ENCODE peak calls at places on chromosome 2, in five cellular contexts. One of them, this sample, is unnamed.

GRCh38 chr2:147867050-147867449 is 22.2 kb downstream of the ACVR2A start:
- DNase-seq in amniotic stem cell: no peak
- DNase-seq in GM23338: no peak
- DNase-seq in substantia nigra: no peak
- DNase-seq in stimulated activated CD8-positive, alpha-beta memory T cell treated with anti-CD3 and anti-CD28 coated beads, Interleukin-15, amount 100 ng/mL, for 48 hours: no peak
- DNase-seq in this sample: no peak

GRCh38 chr2:85681776-85682175 is 12.4 kb upstream of the GNLY start:
- DNase-seq in amniotic stem cell: no peak
- DNase-seq in GM23338: no peak
- DNase-seq in substantia nigra: no peak
- DNase-seq in stimulated activated CD8-positive, alpha-beta memory T cell treated with anti-CD3 and anti-CD28 coated beads, Interleukin-15, amount 100 ng/mL, for 48 hours: no peak
- DNase-seq in this sample: no peak

GRCh38 chr2:121949271-121949670 is 193.8 kb downstream of the TSN start:
- DNase-seq in amniotic stem cell: no peak
- DNase-seq in GM23338: no peak
- DNase-seq in substantia nigra: no peak
- DNase-seq in stimulated activated CD8-positive, alpha-beta memory T cell treated with anti-CD3 and anti-CD28 coated beads, Interleukin-15, amount 100 ng/mL, for 48 hours: no peak
- DNase-seq in this sample: no peak

GRCh38 chr2:120864981-120865380 is 129.3 kb downstream of the GLI2 start:
- DNase-seq in amniotic stem cell: no peak
- DNase-seq in GM23338: no peak
- DNase-seq in substantia nigra: no peak
- DNase-seq in stimulated activated CD8-positive, alpha-beta memory T cell treated with anti-CD3 and anti-CD28 coated beads, Interleukin-15, amount 100 ng/mL, for 48 hours: no peak
- DNase-seq in this sample: no peak

GRCh38 chr2:20421336-20421987 is 25.4 kb upstream of the RHOB start:
- DNase-seq in amniotic stem cell: no peak
- DNase-seq in GM23338: no peak
- DNase-seq in substantia nigra: no peak
- DNase-seq in stimulated activated CD8-positive, alpha-beta memory T cell treated with anti-CD3 and anti-CD28 coated beads, Interleukin-15, amount 100 ng/mL, for 48 hours: no peak
- DNase-seq in this sample: no peak

GRCh38 chr2:27407798-27408491 is 1.4 kb downstream of the PPM1G start:
- DNase-seq in amniotic stem cell: peak; percentile 9
- DNase-seq in GM23338: peak; percentile 94
- DNase-seq in substantia nigra: no peak
- DNase-seq in stimulated activated CD8-positive, alpha-beta memory T cell treated with anti-CD3 and anti-CD28 coated beads, Interleukin-15, amount 100 ng/mL, for 48 hours: no peak
- DNase-seq in this sample: no peak

GRCh38 chr2:240468300-240469238 is 33.1 kb downstream of the GPC1 start:
- DNase-seq in amniotic stem cell: no peak
- DNase-seq in GM23338: no peak
- DNase-seq in substantia nigra: no peak
- DNase-seq in stimulated activated CD8-positive, alpha-beta memory T cell treated with anti-CD3 and anti-CD28 coated beads, Interleukin-15, amount 100 ng/mL, for 48 hours: no peak
- DNase-seq in this sample: no peak

GRCh38 chr2:28855193-28855592 is 14.9 kb downstream of the TRMT61B start:
- DNase-seq in amniotic stem cell: no peak
- DNase-seq in GM23338: no peak
- DNase-seq in substantia nigra: no peak
- DNase-seq in stimulated activated CD8-positive, alpha-beta memory T cell treated with anti-CD3 and anti-CD28 coated beads, Interleukin-15, amount 100 ng/mL, for 48 hours: no peak
- DNase-seq in this sample: no peak

GRCh38 chr2:156512451-156512850 is 76.3 kb downstream of the GPD2 start:
- DNase-seq in amniotic stem cell: no peak
- DNase-seq in GM23338: no peak
- DNase-seq in substantia nigra: no peak
- DNase-seq in stimulated activated CD8-positive, alpha-beta memory T cell treated with anti-CD3 and anti-CD28 coated beads, Interleukin-15, amount 100 ng/mL, for 48 hours: no peak
- DNase-seq in this sample: peak; percentile 20

GRCh38 chr2:149431337-149431736 is 101.0 kb downstream of the LYPD6 start:
- DNase-seq in amniotic stem cell: no peak
- DNase-seq in GM23338: no peak
- DNase-seq in substantia nigra: no peak
- DNase-seq in stimulated activated CD8-positive, alpha-beta memory T cell treated with anti-CD3 and anti-CD28 coated beads, Interleukin-15, amount 100 ng/mL, for 48 hours: no peak
- DNase-seq in this sample: peak; percentile 7

GRCh38 chr2:109195193-109196045 is 66.4 kb downstream of the SH3RF3 start:
- DNase-seq in amniotic stem cell: no peak
- DNase-seq in GM23338: no peak
- DNase-seq in substantia nigra: no peak
- DNase-seq in stimulated activated CD8-positive, alpha-beta memory T cell treated with anti-CD3 and anti-CD28 coated beads, Interleukin-15, amount 100 ng/mL, for 48 hours: no peak
- DNase-seq in this sample: no peak

GRCh38 chr2:57330447-57330846 is 716.2 kb upstream of the VRK2 start:
- DNase-seq in amniotic stem cell: no peak
- DNase-seq in GM23338: peak; percentile 8
- DNase-seq in substantia nigra: no peak
- DNase-seq in stimulated activated CD8-positive, alpha-beta memory T cell treated with anti-CD3 and anti-CD28 coated beads, Interleukin-15, amount 100 ng/mL, for 48 hours: no peak
- DNase-seq in this sample: no peak

GRCh38 chr2:66013456-66013855 is 421.5 kb upstream of the MEIS1 start:
- DNase-seq in amniotic stem cell: no peak
- DNase-seq in GM23338: no peak
- DNase-seq in substantia nigra: no peak
- DNase-seq in stimulated activated CD8-positive, alpha-beta memory T cell treated with anti-CD3 and anti-CD28 coated beads, Interleukin-15, amount 100 ng/mL, for 48 hours: no peak
- DNase-seq in this sample: no peak

GRCh38 chr2:45192991-45193390 is 183.7 kb upstream of the SIX2 start:
- DNase-seq in amniotic stem cell: no peak
- DNase-seq in GM23338: no peak
- DNase-seq in substantia nigra: no peak
- DNase-seq in stimulated activated CD8-positive, alpha-beta memory T cell treated with anti-CD3 and anti-CD28 coated beads, Interleukin-15, amount 100 ng/mL, for 48 hours: no peak
- DNase-seq in this sample: no peak

GRCh38 chr2:171747371-171747770 is 60.1 kb downstream of the DYNC1I2 start:
- DNase-seq in amniotic stem cell: no peak
- DNase-seq in GM23338: no peak
- DNase-seq in substantia nigra: no peak
- DNase-seq in stimulated activated CD8-positive, alpha-beta memory T cell treated with anti-CD3 and anti-CD28 coated beads, Interleukin-15, amount 100 ng/mL, for 48 hours: no peak
- DNase-seq in this sample: no peak

GRCh38 chr2:74777161-74777900 is 56.6 kb upstream of the HK2 start:
- DNase-seq in amniotic stem cell: no peak
- DNase-seq in GM23338: no peak
- DNase-seq in substantia nigra: no peak
- DNase-seq in stimulated activated CD8-positive, alpha-beta memory T cell treated with anti-CD3 and anti-CD28 coated beads, Interleukin-15, amount 100 ng/mL, for 48 hours: no peak
- DNase-seq in this sample: no peak

GRCh38 chr2:129798301-129798581 is 181.2 kb upstream of the RAB6C start:
- DNase-seq in amniotic stem cell: no peak
- DNase-seq in GM23338: no peak
- DNase-seq in substantia nigra: no peak
- DNase-seq in stimulated activated CD8-positive, alpha-beta memory T cell treated with anti-CD3 and anti-CD28 coated beads, Interleukin-15, amount 100 ng/mL, for 48 hours: no peak
- DNase-seq in this sample: no peak

GRCh38 chr2:215870986-215871385 is 142.4 kb downstream of the MREG start:
- DNase-seq in amniotic stem cell: no peak
- DNase-seq in GM23338: peak; percentile 75
- DNase-seq in substantia nigra: no peak
- DNase-seq in stimulated activated CD8-positive, alpha-beta memory T cell treated with anti-CD3 and anti-CD28 coated beads, Interleukin-15, amount 100 ng/mL, for 48 hours: no peak
- DNase-seq in this sample: no peak

GRCh38 chr2:29281585-29281984 is 166.4 kb downstream of the CLIP4 start:
- DNase-seq in amniotic stem cell: no peak
- DNase-seq in GM23338: no peak
- DNase-seq in substantia nigra: peak; percentile 26
- DNase-seq in stimulated activated CD8-positive, alpha-beta memory T cell treated with anti-CD3 and anti-CD28 coated beads, Interleukin-15, amount 100 ng/mL, for 48 hours: no peak
- DNase-seq in this sample: no peak

GRCh38 chr2:231535961-231536360 is 5.7 kb upstream of the NMUR1 start:
- DNase-seq in amniotic stem cell: no peak
- DNase-seq in GM23338: no peak
- DNase-seq in substantia nigra: no peak
- DNase-seq in stimulated activated CD8-positive, alpha-beta memory T cell treated with anti-CD3 and anti-CD28 coated beads, Interleukin-15, amount 100 ng/mL, for 48 hours: no peak
- DNase-seq in this sample: no peak

GRCh38 chr2:20242727-20243377 is 17.9 kb upstream of the SDC1 start:
- DNase-seq in amniotic stem cell: no peak
- DNase-seq in GM23338: peak; percentile 62
- DNase-seq in substantia nigra: no peak
- DNase-seq in stimulated activated CD8-positive, alpha-beta memory T cell treated with anti-CD3 and anti-CD28 coated beads, Interleukin-15, amount 100 ng/mL, for 48 hours: no peak
- DNase-seq in this sample: no peak

GRCh38 chr2:238100049-238100820 is at the start of gene ESPNL:
- DNase-seq in amniotic stem cell: no peak
- DNase-seq in GM23338: no peak
- DNase-seq in substantia nigra: no peak
- DNase-seq in stimulated activated CD8-positive, alpha-beta memory T cell treated with anti-CD3 and anti-CD28 coated beads, Interleukin-15, amount 100 ng/mL, for 48 hours: no peak
- DNase-seq in this sample: no peak

GRCh38 chr2:136764397-136765255 is 719 bp upstream of the THSD7B start:
- DNase-seq in amniotic stem cell: no peak
- DNase-seq in GM23338: peak; percentile 81
- DNase-seq in substantia nigra: no peak
- DNase-seq in stimulated activated CD8-positive, alpha-beta memory T cell treated with anti-CD3 and anti-CD28 coated beads, Interleukin-15, amount 100 ng/mL, for 48 hours: no peak
- DNase-seq in this sample: no peak

GRCh38 chr2:180412224-180412623 is 405.1 kb upstream of the CWC22 start:
- DNase-seq in amniotic stem cell: no peak
- DNase-seq in GM23338: no peak
- DNase-seq in substantia nigra: no peak
- DNase-seq in stimulated activated CD8-positive, alpha-beta memory T cell treated with anti-CD3 and anti-CD28 coated beads, Interleukin-15, amount 100 ng/mL, for 48 hours: no peak
- DNase-seq in this sample: no peak

GRCh38 chr2:49860834-49861233 is 706.5 kb upstream of the FSHR start:
- DNase-seq in amniotic stem cell: no peak
- DNase-seq in GM23338: no peak
- DNase-seq in substantia nigra: no peak
- DNase-seq in stimulated activated CD8-positive, alpha-beta memory T cell treated with anti-CD3 and anti-CD28 coated beads, Interleukin-15, amount 100 ng/mL, for 48 hours: no peak
- DNase-seq in this sample: no peak

GRCh38 chr2:230327418-230328154 is 593 bp downstream of the SP140L start:
- DNase-seq in amniotic stem cell: no peak
- DNase-seq in GM23338: no peak
- DNase-seq in substantia nigra: no peak
- DNase-seq in stimulated activated CD8-positive, alpha-beta memory T cell treated with anti-CD3 and anti-CD28 coated beads, Interleukin-15, amount 100 ng/mL, for 48 hours: no peak
- DNase-seq in this sample: no peak

GRCh38 chr2:71558300-71559051 is 105.1 kb downstream of the DYSF start:
- DNase-seq in amniotic stem cell: no peak
- DNase-seq in GM23338: peak; percentile 32
- DNase-seq in substantia nigra: no peak
- DNase-seq in stimulated activated CD8-positive, alpha-beta memory T cell treated with anti-CD3 and anti-CD28 coated beads, Interleukin-15, amount 100 ng/mL, for 48 hours: no peak
- DNase-seq in this sample: no peak

GRCh38 chr2:187774551-187775071 is 220.4 kb upstream of the TFPI start:
- DNase-seq in amniotic stem cell: peak; percentile 25
- DNase-seq in GM23338: no peak
- DNase-seq in substantia nigra: no peak
- DNase-seq in stimulated activated CD8-positive, alpha-beta memory T cell treated with anti-CD3 and anti-CD28 coated beads, Interleukin-15, amount 100 ng/mL, for 48 hours: no peak
- DNase-seq in this sample: peak; percentile 6

This sample was measured in AG04450.